ENCODE peak calls at places on chromosomes 4 and X, in five cellular contexts. One of them, this sample, is unnamed.

GRCh38 chr4:127967141-127967775 is 2.1 kb downstream of the ABHD18 start:
- DNase-seq in activated effector memory CD4-positive, alpha-beta T cell treated with Interleukin-2 at 50 U/mL for 16 hours: no peak
- DNase-seq in NT2/D1: no peak
- DNase-seq in T-helper 2 cell: no peak
- DNase-seq in thoracic aorta: no peak
- DNase-seq in this sample: no peak

GRCh38 chrX:47204970-47205369 is 11.3 kb downstream of the UBA1 start:
- DNase-seq in NT2/D1: no peak
- DNase-seq in thoracic aorta: no peak
- DNase-seq in T-helper 2 cell: no peak
- DNase-seq in activated effector memory CD4-positive, alpha-beta T cell treated with Interleukin-2 at 50 U/mL for 16 hours: no peak
- DNase-seq in this sample: no peak

GRCh38 chr4:80990851-80991250 is 39.7 kb upstream of the BMP3 start:
- DNase-seq in NT2/D1: no peak
- DNase-seq in thoracic aorta: no peak
- DNase-seq in activated effector memory CD4-positive, alpha-beta T cell treated with Interleukin-2 at 50 U/mL for 16 hours: no peak
- DNase-seq in T-helper 2 cell: no peak
- DNase-seq in this sample: no peak

GRCh38 chr4:168883513-168883912 is 126.5 kb downstream of the CBR4 start:
- DNase-seq in T-helper 2 cell: no peak
- DNase-seq in activated effector memory CD4-positive, alpha-beta T cell treated with Interleukin-2 at 50 U/mL for 16 hours: no peak
- DNase-seq in thoracic aorta: no peak
- DNase-seq in NT2/D1: no peak
- DNase-seq in this sample: no peak

GRCh38 chrX:21934414-21934813 is 6.1 kb upstream of the SMS start:
- DNase-seq in activated effector memory CD4-positive, alpha-beta T cell treated with Interleukin-2 at 50 U/mL for 16 hours: no peak
- DNase-seq in NT2/D1: no peak
- DNase-seq in thoracic aorta: no peak
- DNase-seq in T-helper 2 cell: no peak
- DNase-seq in this sample: no peak

GRCh38 chrX:68492583-68492982 is 6.3 kb upstream of the YIPF6 start:
- DNase-seq in NT2/D1: no peak
- DNase-seq in T-helper 2 cell: no peak
- DNase-seq in activated effector memory CD4-positive, alpha-beta T cell treated with Interleukin-2 at 50 U/mL for 16 hours: no peak
- DNase-seq in thoracic aorta: no peak
- DNase-seq in this sample: no peak

GRCh38 chr4:13476915-13477314 is 7.2 kb downstream of the RAB28 start:
- DNase-seq in activated effector memory CD4-positive, alpha-beta T cell treated with Interleukin-2 at 50 U/mL for 16 hours: no peak
- DNase-seq in thoracic aorta: no peak
- DNase-seq in NT2/D1: no peak
- DNase-seq in T-helper 2 cell: no peak
- DNase-seq in this sample: no peak

GRCh38 chr4:111136438-111136837 is 513.6 kb upstream of the PITX2 start:
- DNase-seq in T-helper 2 cell: no peak
- DNase-seq in NT2/D1: peak
- DNase-seq in activated effector memory CD4-positive, alpha-beta T cell treated with Interleukin-2 at 50 U/mL for 16 hours: no peak
- DNase-seq in thoracic aorta: no peak
- DNase-seq in this sample: no peak

GRCh38 chr4:42568610-42569207 is 88.2 kb downstream of the ATP8A1 start:
- DNase-seq in NT2/D1: peak
- DNase-seq in T-helper 2 cell: peak
- DNase-seq in activated effector memory CD4-positive, alpha-beta T cell treated with Interleukin-2 at 50 U/mL for 16 hours: peak
- DNase-seq in thoracic aorta: no peak
- DNase-seq in this sample: peak

GRCh38 chr4:186765138-186765537 is 41.5 kb upstream of the FAT1 start:
- DNase-seq in T-helper 2 cell: no peak
- DNase-seq in thoracic aorta: no peak
- DNase-seq in activated effector memory CD4-positive, alpha-beta T cell treated with Interleukin-2 at 50 U/mL for 16 hours: no peak
- DNase-seq in NT2/D1: no peak
- DNase-seq in this sample: no peak

GRCh38 chr4:159398236-159398638 is 295.4 kb downstream of the RAPGEF2 start:
- DNase-seq in thoracic aorta: no peak
- DNase-seq in T-helper 2 cell: no peak
- DNase-seq in activated effector memory CD4-positive, alpha-beta T cell treated with Interleukin-2 at 50 U/mL for 16 hours: no peak
- DNase-seq in NT2/D1: no peak
- DNase-seq in this sample: no peak

GRCh38 chr4:52377563-52377962 is 281.5 kb downstream of the USP46 start:
- DNase-seq in thoracic aorta: no peak
- DNase-seq in NT2/D1: no peak
- DNase-seq in T-helper 2 cell: no peak
- DNase-seq in activated effector memory CD4-positive, alpha-beta T cell treated with Interleukin-2 at 50 U/mL for 16 hours: no peak
- DNase-seq in this sample: no peak

GRCh38 chrX:154548028-154548316 is 552 bp downstream of the IKBKG start:
- DNase-seq in activated effector memory CD4-positive, alpha-beta T cell treated with Interleukin-2 at 50 U/mL for 16 hours: no peak
- DNase-seq in T-helper 2 cell: no peak
- DNase-seq in thoracic aorta: no peak
- DNase-seq in NT2/D1: no peak
- DNase-seq in this sample: no peak

GRCh38 chr4:3873446-3874415 is 107.5 kb downstream of the ADRA2C start:
- DNase-seq in T-helper 2 cell: no peak
- DNase-seq in thoracic aorta: no peak
- DNase-seq in activated effector memory CD4-positive, alpha-beta T cell treated with Interleukin-2 at 50 U/mL for 16 hours: no peak
- DNase-seq in NT2/D1: no peak
- DNase-seq in this sample: no peak

GRCh38 chrX:110286126-110286525 is 31.8 kb downstream of the AMMECR1 start:
- DNase-seq in T-helper 2 cell: no peak
- DNase-seq in thoracic aorta: no peak
- DNase-seq in activated effector memory CD4-positive, alpha-beta T cell treated with Interleukin-2 at 50 U/mL for 16 hours: no peak
- DNase-seq in NT2/D1: no peak
- DNase-seq in this sample: no peak

GRCh38 chr4:121139533-121140222 is 24.4 kb downstream of the TNIP3 start:
- DNase-seq in thoracic aorta: no peak
- DNase-seq in NT2/D1: no peak
- DNase-seq in T-helper 2 cell: peak
- DNase-seq in activated effector memory CD4-positive, alpha-beta T cell treated with Interleukin-2 at 50 U/mL for 16 hours: no peak
- DNase-seq in this sample: no peak

GRCh38 chrX:140762061-140762460 is 52.5 kb downstream of the LINC00632 start:
- DNase-seq in T-helper 2 cell: no peak
- DNase-seq in activated effector memory CD4-positive, alpha-beta T cell treated with Interleukin-2 at 50 U/mL for 16 hours: no peak
- DNase-seq in thoracic aorta: no peak
- DNase-seq in NT2/D1: no peak
- DNase-seq in this sample: no peak

GRCh38 chrX:80846247-80846646 is 36.6 kb upstream of the BRWD3 start:
- DNase-seq in activated effector memory CD4-positive, alpha-beta T cell treated with Interleukin-2 at 50 U/mL for 16 hours: no peak
- DNase-seq in NT2/D1: no peak
- DNase-seq in T-helper 2 cell: no peak
- DNase-seq in thoracic aorta: no peak
- DNase-seq in this sample: no peak

GRCh38 chr4:108417923-108418322 is 202.5 kb upstream of the RPL34 start:
- DNase-seq in activated effector memory CD4-positive, alpha-beta T cell treated with Interleukin-2 at 50 U/mL for 16 hours: no peak
- DNase-seq in T-helper 2 cell: no peak
- DNase-seq in NT2/D1: no peak
- DNase-seq in thoracic aorta: no peak
- DNase-seq in this sample: no peak

GRCh38 chr4:145681518-145681917 is 1.6 kb downstream of the C4orf51 start:
- DNase-seq in NT2/D1: no peak
- DNase-seq in T-helper 2 cell: no peak
- DNase-seq in activated effector memory CD4-positive, alpha-beta T cell treated with Interleukin-2 at 50 U/mL for 16 hours: no peak
- DNase-seq in thoracic aorta: no peak
- DNase-seq in this sample: no peak

GRCh38 chr4:15784959-15785634 is 7.0 kb downstream of the CD38 start:
- DNase-seq in activated effector memory CD4-positive, alpha-beta T cell treated with Interleukin-2 at 50 U/mL for 16 hours: no peak
- DNase-seq in NT2/D1: no peak
- DNase-seq in thoracic aorta: no peak
- DNase-seq in T-helper 2 cell: no peak
- DNase-seq in this sample: no peak

GRCh38 chrX:131649741-131650140 is 105.9 kb downstream of the OR13H1 start:
- DNase-seq in NT2/D1: no peak
- DNase-seq in T-helper 2 cell: no peak
- DNase-seq in activated effector memory CD4-positive, alpha-beta T cell treated with Interleukin-2 at 50 U/mL for 16 hours: no peak
- DNase-seq in thoracic aorta: no peak
- DNase-seq in this sample: no peak

GRCh38 chr4:128844931-128845330 is 35.4 kb downstream of the JADE1 start:
- DNase-seq in activated effector memory CD4-positive, alpha-beta T cell treated with Interleukin-2 at 50 U/mL for 16 hours: no peak
- DNase-seq in thoracic aorta: no peak
- DNase-seq in NT2/D1: no peak
- DNase-seq in T-helper 2 cell: no peak
- DNase-seq in this sample: no peak

GRCh38 chr4:20418865-20419451 is 167.3 kb downstream of the SLIT2 start:
- DNase-seq in thoracic aorta: no peak
- DNase-seq in T-helper 2 cell: peak
- DNase-seq in activated effector memory CD4-positive, alpha-beta T cell treated with Interleukin-2 at 50 U/mL for 16 hours: no peak
- DNase-seq in NT2/D1: no peak
- DNase-seq in this sample: no peak

GRCh38 chrX:48595929-48596328 is 1.4 kb upstream of the WDR13 start:
- DNase-seq in activated effector memory CD4-positive, alpha-beta T cell treated with Interleukin-2 at 50 U/mL for 16 hours: no peak
- DNase-seq in T-helper 2 cell: no peak
- DNase-seq in NT2/D1: no peak
- DNase-seq in thoracic aorta: no peak
- DNase-seq in this sample: no peak